ENCODE peak calls at places on chromosomes 11 and 22, in six cellular contexts. B is GM23248, U is mesendoderm, R is neural progenitor cell, W is lower lobe of right lung, N is skeletal muscle cell. Y is an unnamed sample.

GRCh38 chr11:96424693-96425092 is 34.9 kb downstream of the JRKL start:
- DNase-seq in B (peak), U (peak), R (no peak), W (no peak), N (no peak), Y (no peak)

GRCh38 chr11:64916040-64916847 is 765 bp downstream of the ATG2A start:
- DNase-seq in B (peak), U (peak), R (peak), W (no peak), N (no peak), Y (peak)

GRCh38 chr11:71171576-71171975 is 80.8 kb downstream of the SHANK2 start:
- DNase-seq in B (no peak), U (no peak), R (no peak), W (no peak), N (no peak), Y (no peak)

GRCh38 chr11:75810637-75811383 is 4.2 kb upstream of the UVRAG start:
- DNase-seq in B (no peak), U (no peak), R (no peak), W (no peak), N (no peak), Y (no peak)

GRCh38 chr22:21941921-21942320 is 10.7 kb downstream of the PPM1F start:
- DNase-seq in B (no peak), U (no peak), R (no peak), W (no peak), N (no peak), Y (no peak)

GRCh38 chr11:81959341-81959740 is 774.3 kb downstream of the FAM181B start:
- DNase-seq in B (no peak), U (peak), R (peak), W (no peak), N (no peak), Y (peak)

GRCh38 chr22:27880778-27881394 is 38.2 kb downstream of the PITPNB start:
- DNase-seq in B (peak), U (peak), R (peak), W (no peak), N (peak), Y (peak)

GRCh38 chr11:75281469-75282095 is 41.0 kb downstream of the TPBGL start:
- DNase-seq in B (no peak), U (no peak), R (no peak), W (no peak), N (no peak), Y (no peak)

GRCh38 chr11:47992959-47993820 is 12.8 kb downstream of the PTPRJ start:
- DNase-seq in B (peak), U (peak), R (no peak), W (no peak), N (peak), Y (no peak)

GRCh38 chr11:92978226-92979111 is 9.0 kb downstream of the MTNR1B start:
- DNase-seq in B (peak), U (no peak), R (no peak), W (no peak), N (no peak), Y (no peak)

GRCh38 chr11:117419136-117419914 is 91.7 kb downstream of the CEP164 start:
- DNase-seq in B (peak), U (no peak), R (no peak), W (no peak), N (no peak), Y (no peak)

GRCh38 chr11:42232655-42233054 is 773.2 kb upstream of the LRRC4C start:
- DNase-seq in B (no peak), U (no peak), R (no peak), W (no peak), N (no peak), Y (peak)

GRCh38 chr11:21811572-21811971 is 381.3 kb upstream of the ANO5 start:
- DNase-seq in B (no peak), U (peak), R (peak), W (no peak), N (no peak), Y (peak)

GRCh38 chr22:23384899-23385298 is 195.2 kb downstream of the IGLL1 start:
- DNase-seq in B (no peak), U (no peak), R (no peak), W (no peak), N (no peak), Y (no peak)